ENCODE peak calls at places on chromosomes 5 and 9, in eight cellular contexts. N is Peyer's patch; R is fibroblast of lung; H is colonic mucosa; Y is HCT116; M is CD8-positive, alpha-beta memory T cell; A is adipocyte; B is lung. P is an unnamed sample.

GRCh38 chr5:170523830-170524229 is 20.0 kb downstream of the KCNIP1 start:
- DNase-seq in H (no peak), M (no peak), R (no peak), A (no peak), B (no peak), N (no peak), Y (no peak), P (no peak)

GRCh38 chr5:74903165-74903787 is 37.1 kb upstream of the FAM169A start:
- DNase-seq in B (peak; percentile 61), A (no peak), M (no peak), R (no peak), H (peak; percentile 62), N (no peak), Y (peak; percentile 72), P (peak; percentile 63)

GRCh38 chr5:1536298-1537165 is 12.8 kb upstream of the LPCAT1 start:
- DNase-seq in A (peak; percentile 32), Y (no peak), B (peak; percentile 28), H (peak; percentile 27), M (peak; percentile 87), N (peak; percentile 71), R (no peak), P (no peak)

GRCh38 chr9:122941560-122942234 is 877 bp downstream of the RABGAP1 start:
- DNase-seq in H (peak; percentile 51), N (no peak), R (peak; percentile 74), M (no peak), A (peak; percentile 77), B (no peak), Y (no peak), P (peak; percentile 37)

GRCh38 chr9:129208191-129209091 is 30.4 kb upstream of the IER5L start:
- DNase-seq in N (peak; percentile 44), A (no peak), M (peak; percentile 69), H (no peak), B (no peak), Y (no peak), R (no peak), P (no peak)

GRCh38 chr9:128001411-128002298 is 20.9 kb upstream of the EEIG1 start:
- DNase-seq in Y (no peak), N (no peak), R (peak; percentile 94), M (no peak), H (no peak), B (no peak), A (peak; percentile 92), P (no peak)

GRCh38 chr9:13139641-13140171 is 139.8 kb downstream of the MPDZ start:
- DNase-seq in Y (no peak), H (no peak), B (no peak), A (peak; percentile 89), N (no peak), R (peak; percentile 91), M (no peak), P (no peak)

GRCh38 chr5:140273401-140273877 is 29.5 kb downstream of the PFDN1 start:
- DNase-seq in B (peak; percentile 61), H (no peak), M (no peak), N (no peak), Y (no peak), A (no peak), R (no peak), P (no peak)

GRCh38 chr5:97600486-97600885 is 417.4 kb upstream of the RIOK2 start:
- DNase-seq in A (no peak), H (no peak), B (no peak), Y (no peak), R (no peak), N (no peak), M (no peak), P (no peak)

GRCh38 chr5:82422001-82422740 is 144.0 kb upstream of the RPS23 start:
- DNase-seq in Y (no peak), N (no peak), H (no peak), R (no peak), A (no peak), M (no peak), B (no peak), P (no peak)

GRCh38 chr5:6730407-6730806 is 17.2 kb downstream of the TENT4A start:
- DNase-seq in B (no peak), N (no peak), R (no peak), A (no peak), M (no peak), Y (no peak), H (no peak), P (no peak)

GRCh38 chr5:134568761-134569725 is 43.6 kb downstream of the JADE2 start:
- DNase-seq in M (no peak), H (peak; percentile 69), B (peak; percentile 73), N (no peak), R (peak; percentile 38), A (no peak), Y (no peak), P (peak; percentile 52)

GRCh38 chr5:103587185-103587748 is 24.7 kb upstream of the NUDT12 start:
- DNase-seq in B (no peak), R (peak; percentile 39), M (no peak), A (peak; percentile 81), Y (no peak), N (no peak), H (no peak), P (no peak)

GRCh38 chr5:133032852-133033742 is 6.7 kb upstream of the ZCCHC10 start:
- DNase-seq in R (peak; percentile 47), Y (no peak), B (no peak), H (peak; percentile 41), M (no peak), A (no peak), N (peak; percentile 71), P (no peak)

GRCh38 chr9:11128156-11128555 is 515.4 kb upstream of the PTPRD start:
- DNase-seq in Y (no peak), A (no peak), M (no peak), H (no peak), N (no peak), B (no peak), R (no peak), P (no peak)

GRCh38 chr9:123478967-123479602 is 123.1 kb downstream of the CRB2 start:
- DNase-seq in B (no peak), A (no peak), M (no peak), Y (no peak), R (no peak), H (peak; percentile 47), N (no peak), P (no peak)

GRCh38 chr5:165526357-165526756 is 2020.9 kb downstream of the MAT2B start:
- DNase-seq in R (no peak), N (no peak), B (no peak), A (no peak), H (no peak), Y (no peak), M (no peak), P (no peak)
- H3K9me3 ChIP-seq in R (no peaks in the 10 kb centered on the region), N (no peaks in the 10 kb centered on the region), B (no peaks in the 10 kb centered on the region), A (peaks cover 37% of the 10 kb centered on the region), H (no peaks in the 10 kb centered on the region), Y (peaks cover 13% of the 10 kb centered on the region), M (no peaks in the 10 kb centered on the region), P (no peaks in the 10 kb centered on the region)

GRCh38 chr9:134329886-134330285 is 3.6 kb downstream of the RXRA start:
- DNase-seq in H (peak; percentile 75), M (no peak), N (no peak), B (no peak), R (no peak), A (no peak), Y (no peak), P (no peak)

GRCh38 chr9:134328341-134328840 is 2.1 kb downstream of the RXRA start:
- DNase-seq in N (no peak), H (peak; percentile 67), Y (no peak), M (no peak), B (no peak), A (peak; percentile 76), R (no peak), P (no peak)

GRCh38 chr9:134330590-134330989 is 4.3 kb downstream of the RXRA start:
- DNase-seq in N (no peak), B (no peak), R (no peak), H (no peak), Y (no peak), A (no peak), M (no peak), P (no peak)

GRCh38 chr9:134328841-134329575 is 2.8 kb downstream of the RXRA start:
- DNase-seq in M (no peak), R (no peak), H (peak; percentile 84), N (no peak), A (no peak), B (no peak), Y (no peak), P (peak; percentile 55)

GRCh38 chr9:134329576-134329855 is 3.3 kb downstream of the RXRA start:
- DNase-seq in N (no peak), A (no peak), R (no peak), H (no peak), M (no peak), Y (no peak), B (no peak), P (no peak)
- H3K4me1 ChIP-seq in N (peaks cover 19% of the 10 kb centered on the region), A (peaks cover 66% of the 10 kb centered on the region), R (peaks cover 24% of the 10 kb centered on the region), H (peaks cover 42% of the 10 kb centered on the region), M (peaks cover 16% of the 10 kb centered on the region), Y (peaks cover 59% of the 10 kb centered on the region), B (peaks cover 9% of the 10 kb centered on the region), P (peaks cover 41% of the 10 kb centered on the region)

DNA sequence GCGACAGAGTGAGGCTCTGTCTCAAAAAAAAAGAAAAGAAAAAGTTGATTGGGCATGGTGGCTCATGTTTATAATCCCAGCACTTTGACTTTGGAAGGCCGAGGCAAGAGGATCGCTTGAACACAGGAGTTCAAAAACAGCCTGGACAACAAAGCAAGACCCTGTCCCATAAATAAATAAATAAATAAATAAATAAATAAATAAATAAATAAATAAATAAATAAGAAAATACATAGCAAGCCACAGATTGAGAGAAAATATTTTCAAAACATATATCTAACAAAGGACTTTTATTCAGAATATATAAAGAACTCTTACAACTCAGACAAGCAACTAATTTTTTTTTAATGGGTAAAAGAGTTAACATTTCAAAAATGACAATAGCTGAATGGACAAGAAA is 71.2 kb downstream of the PLPP1 start:
- DNase-seq in H (no peak), B (no peak), M (no peak), N (no peak), R (no peak), A (no peak), Y (no peak), P (no peak)
- H3K9me3 ChIP-seq in H (no peaks in the 10 kb centered on the region), B (no peaks in the 10 kb centered on the region), M (no peaks in the 10 kb centered on the region), N (no peaks in the 10 kb centered on the region), R (no peaks in the 10 kb centered on the region), A (no peaks in the 10 kb centered on the region), Y (no peaks in the 10 kb centered on the region), P (no peaks in the 10 kb centered on the region)

GRCh38 chr5:14146725-14147124 is 3.6 kb downstream of the TRIO start:
- DNase-seq in N (no peak), R (peak; percentile 50), M (no peak), B (no peak), H (no peak), Y (no peak), A (no peak), P (no peak)
- H3K4me1 ChIP-seq in N (peaks cover 20% of the 10 kb centered on the region), R (peaks cover 22% of the 10 kb centered on the region), M (peaks cover 10% of the 10 kb centered on the region), B (peaks cover 34% of the 10 kb centered on the region), H (peaks cover 24% of the 10 kb centered on the region), Y (peaks cover 33% of the 10 kb centered on the region), A (peaks cover 60% of the 10 kb centered on the region), P (peaks cover 5% of the 10 kb centered on the region)